ENCODE peak calls at places on chromosomes 4 and X, in five cellular contexts. One of them, this sample, is unnamed.

GRCh38 chrX:101619336-101619735 is 1.5 kb upstream of the ARMCX6 start:
- DNase-seq in DMS 273 treated with DMSO at 0.1 percent for 48 hours: no peak
- DNase-seq in nephron progenitor cell: peak
- DNase-seq in fibroblast of pulmonary artery: no peak
- DNase-seq in activated T-helper 1 cell treated with anti-CD3 and anti-CD28 coated beads, Interleukin-2, amount 50 U/mL, for 16 hours: no peak
- DNase-seq in this sample: no peak

GRCh38 chr4:48129307-48130014 is 4.6 kb downstream of the TXK start:
- DNase-seq in nephron progenitor cell: no peak
- DNase-seq in activated T-helper 1 cell treated with anti-CD3 and anti-CD28 coated beads, Interleukin-2, amount 50 U/mL, for 16 hours: no peak
- DNase-seq in DMS 273 treated with DMSO at 0.1 percent for 48 hours: no peak
- DNase-seq in fibroblast of pulmonary artery: peak
- DNase-seq in this sample: no peak

GRCh38 chr4:145154573-145154972 is 25.8 kb downstream of the OTUD4 start:
- DNase-seq in fibroblast of pulmonary artery: peak
- DNase-seq in nephron progenitor cell: peak
- DNase-seq in activated T-helper 1 cell treated with anti-CD3 and anti-CD28 coated beads, Interleukin-2, amount 50 U/mL, for 16 hours: no peak
- DNase-seq in DMS 273 treated with DMSO at 0.1 percent for 48 hours: no peak
- DNase-seq in this sample: no peak

GRCh38 chrX:71637848-71638247 is 19.5 kb upstream of the CXCR3 start:
- DNase-seq in activated T-helper 1 cell treated with anti-CD3 and anti-CD28 coated beads, Interleukin-2, amount 50 U/mL, for 16 hours: no peak
- DNase-seq in nephron progenitor cell: no peak
- DNase-seq in fibroblast of pulmonary artery: peak
- DNase-seq in DMS 273 treated with DMSO at 0.1 percent for 48 hours: no peak
- DNase-seq in this sample: no peak

GRCh38 chrX:153774576-153775292 is 6.1 kb upstream of the SRPK3 start:
- DNase-seq in activated T-helper 1 cell treated with anti-CD3 and anti-CD28 coated beads, Interleukin-2, amount 50 U/mL, for 16 hours: no peak
- DNase-seq in fibroblast of pulmonary artery: no peak
- DNase-seq in nephron progenitor cell: peak
- DNase-seq in DMS 273 treated with DMSO at 0.1 percent for 48 hours: no peak
- DNase-seq in this sample: no peak

GRCh38 chr4:7590205-7590604 is 155.5 kb upstream of the PSAPL1 start:
- DNase-seq in DMS 273 treated with DMSO at 0.1 percent for 48 hours: no peak
- DNase-seq in nephron progenitor cell: no peak
- DNase-seq in fibroblast of pulmonary artery: no peak
- DNase-seq in activated T-helper 1 cell treated with anti-CD3 and anti-CD28 coated beads, Interleukin-2, amount 50 U/mL, for 16 hours: no peak
- DNase-seq in this sample: no peak

GRCh38 chr4:11416071-11416766 is 12.5 kb downstream of the HS3ST1 start:
- DNase-seq in fibroblast of pulmonary artery: no peak
- DNase-seq in DMS 273 treated with DMSO at 0.1 percent for 48 hours: no peak
- DNase-seq in nephron progenitor cell: no peak
- DNase-seq in activated T-helper 1 cell treated with anti-CD3 and anti-CD28 coated beads, Interleukin-2, amount 50 U/mL, for 16 hours: no peak
- DNase-seq in this sample: no peak

GRCh38 chr4:84691170-84691691 is 108.3 kb downstream of the CDS1 start:
- DNase-seq in activated T-helper 1 cell treated with anti-CD3 and anti-CD28 coated beads, Interleukin-2, amount 50 U/mL, for 16 hours: no peak
- DNase-seq in fibroblast of pulmonary artery: peak
- DNase-seq in DMS 273 treated with DMSO at 0.1 percent for 48 hours: no peak
- DNase-seq in nephron progenitor cell: no peak
- DNase-seq in this sample: no peak

GRCh38 chr4:128810871-128811570 is 1.5 kb downstream of the JADE1 start:
- DNase-seq in nephron progenitor cell: peak
- DNase-seq in fibroblast of pulmonary artery: peak
- DNase-seq in activated T-helper 1 cell treated with anti-CD3 and anti-CD28 coated beads, Interleukin-2, amount 50 U/mL, for 16 hours: peak
- DNase-seq in DMS 273 treated with DMSO at 0.1 percent for 48 hours: peak
- DNase-seq in this sample: peak

GRCh38 chr4:2434420-2434819 is 15.7 kb downstream of the CFAP99 start:
- DNase-seq in nephron progenitor cell: no peak
- DNase-seq in fibroblast of pulmonary artery: no peak
- DNase-seq in DMS 273 treated with DMSO at 0.1 percent for 48 hours: no peak
- DNase-seq in activated T-helper 1 cell treated with anti-CD3 and anti-CD28 coated beads, Interleukin-2, amount 50 U/mL, for 16 hours: no peak
- DNase-seq in this sample: no peak

GRCh38 chr4:75289843-75290616 is 224.2 kb downstream of the RCHY1 start:
- DNase-seq in fibroblast of pulmonary artery: peak
- DNase-seq in DMS 273 treated with DMSO at 0.1 percent for 48 hours: peak
- DNase-seq in activated T-helper 1 cell treated with anti-CD3 and anti-CD28 coated beads, Interleukin-2, amount 50 U/mL, for 16 hours: no peak
- DNase-seq in nephron progenitor cell: peak
- DNase-seq in this sample: no peak

GRCh38 chrX:51459125-51459524 is 37.3 kb downstream of the NUDT11 start:
- DNase-seq in nephron progenitor cell: no peak
- DNase-seq in DMS 273 treated with DMSO at 0.1 percent for 48 hours: no peak
- DNase-seq in activated T-helper 1 cell treated with anti-CD3 and anti-CD28 coated beads, Interleukin-2, amount 50 U/mL, for 16 hours: no peak
- DNase-seq in fibroblast of pulmonary artery: peak
- DNase-seq in this sample: no peak

GRCh38 chrX:103616676-103617186 is 9.0 kb downstream of the TCEAL3 start:
- DNase-seq in nephron progenitor cell: no peak
- DNase-seq in fibroblast of pulmonary artery: no peak
- DNase-seq in activated T-helper 1 cell treated with anti-CD3 and anti-CD28 coated beads, Interleukin-2, amount 50 U/mL, for 16 hours: no peak
- DNase-seq in DMS 273 treated with DMSO at 0.1 percent for 48 hours: no peak
- DNase-seq in this sample: no peak

GRCh38 chr4:148074462-148074861 is 342.6 kb downstream of the ARHGAP10 start:
- DNase-seq in activated T-helper 1 cell treated with anti-CD3 and anti-CD28 coated beads, Interleukin-2, amount 50 U/mL, for 16 hours: no peak
- DNase-seq in nephron progenitor cell: no peak
- DNase-seq in fibroblast of pulmonary artery: no peak
- DNase-seq in DMS 273 treated with DMSO at 0.1 percent for 48 hours: no peak
- DNase-seq in this sample: no peak

GRCh38 chrX:68826113-68826980 is 2.5 kb upstream of the EFNB1 start:
- DNase-seq in nephron progenitor cell: no peak
- DNase-seq in activated T-helper 1 cell treated with anti-CD3 and anti-CD28 coated beads, Interleukin-2, amount 50 U/mL, for 16 hours: no peak
- DNase-seq in DMS 273 treated with DMSO at 0.1 percent for 48 hours: no peak
- DNase-seq in fibroblast of pulmonary artery: no peak
- DNase-seq in this sample: no peak

GRCh38 chrX:47743504-47743903 is 84.5 kb upstream of the UXT start:
- DNase-seq in fibroblast of pulmonary artery: peak
- DNase-seq in nephron progenitor cell: no peak
- DNase-seq in activated T-helper 1 cell treated with anti-CD3 and anti-CD28 coated beads, Interleukin-2, amount 50 U/mL, for 16 hours: no peak
- DNase-seq in DMS 273 treated with DMSO at 0.1 percent for 48 hours: no peak
- DNase-seq in this sample: no peak

GRCh38 chr4:55758081-55758480 is 61.5 kb upstream of the EXOC1L start:
- DNase-seq in nephron progenitor cell: no peak
- DNase-seq in DMS 273 treated with DMSO at 0.1 percent for 48 hours: no peak
- DNase-seq in activated T-helper 1 cell treated with anti-CD3 and anti-CD28 coated beads, Interleukin-2, amount 50 U/mL, for 16 hours: no peak
- DNase-seq in fibroblast of pulmonary artery: no peak
- DNase-seq in this sample: no peak

GRCh38 chr4:166594326-166594946 is 639.9 kb downstream of the SPOCK3 start:
- DNase-seq in nephron progenitor cell: peak
- DNase-seq in DMS 273 treated with DMSO at 0.1 percent for 48 hours: no peak
- DNase-seq in activated T-helper 1 cell treated with anti-CD3 and anti-CD28 coated beads, Interleukin-2, amount 50 U/mL, for 16 hours: no peak
- DNase-seq in fibroblast of pulmonary artery: peak
- DNase-seq in this sample: no peak

GRCh38 chr4:155900402-155900801 is 3.1 kb upstream of the TDO2 start:
- DNase-seq in activated T-helper 1 cell treated with anti-CD3 and anti-CD28 coated beads, Interleukin-2, amount 50 U/mL, for 16 hours: no peak
- DNase-seq in nephron progenitor cell: no peak
- DNase-seq in fibroblast of pulmonary artery: peak
- DNase-seq in DMS 273 treated with DMSO at 0.1 percent for 48 hours: no peak
- DNase-seq in this sample: no peak

GRCh38 chrX:54045563-54046228 is 1.4 kb upstream of the PHF8 start:
- DNase-seq in activated T-helper 1 cell treated with anti-CD3 and anti-CD28 coated beads, Interleukin-2, amount 50 U/mL, for 16 hours: no peak
- DNase-seq in fibroblast of pulmonary artery: no peak
- DNase-seq in DMS 273 treated with DMSO at 0.1 percent for 48 hours: no peak
- DNase-seq in nephron progenitor cell: no peak
- DNase-seq in this sample: no peak

This sample was measured in central memory CD8-positive, alpha-beta T cell.